ENCODE peak calls at places on chromosome 5, in seven cellular contexts. One of them, this sample, is unnamed.
A peak's percentile ranks its signal among the peaks of the same experiment; 100 is the strongest.

GRCh38 chr5:78779771-78780616 is 131.4 kb upstream of the LHFPL2 start:
- DNase-seq in fibroblast of pulmonary artery: peak; percentile 84
- DNase-seq in A549: no peak
- DNase-seq in amygdala: no peak
- DNase-seq in uterus: peak; percentile 20
- DNase-seq in heart left ventricle: peak; percentile 59
- DNase-seq in naive thymus-derived CD8-positive, alpha-beta T cell: no peak
- DNase-seq in this sample: no peak

GRCh38 chr5:82044015-82044414 is 72.2 kb downstream of the ATG10 start:
- DNase-seq in fibroblast of pulmonary artery: no peak
- DNase-seq in A549: no peak
- DNase-seq in amygdala: no peak
- DNase-seq in uterus: no peak
- DNase-seq in heart left ventricle: no peak
- DNase-seq in naive thymus-derived CD8-positive, alpha-beta T cell: no peak
- DNase-seq in this sample: no peak

GRCh38 chr5:174688441-174689354 is 35.7 kb upstream of the MSX2 start:
- DNase-seq in fibroblast of pulmonary artery: no peak
- DNase-seq in A549: no peak
- DNase-seq in amygdala: no peak
- DNase-seq in uterus: no peak
- DNase-seq in heart left ventricle: no peak
- DNase-seq in naive thymus-derived CD8-positive, alpha-beta T cell: no peak
- DNase-seq in this sample: no peak

GRCh38 chr5:116437351-116437705 is 137.3 kb downstream of the SEMA6A start:
- DNase-seq in fibroblast of pulmonary artery: no peak
- DNase-seq in A549: no peak
- DNase-seq in amygdala: no peak
- DNase-seq in uterus: no peak
- DNase-seq in heart left ventricle: no peak
- DNase-seq in naive thymus-derived CD8-positive, alpha-beta T cell: no peak
- DNase-seq in this sample: no peak

GRCh38 chr5:178626484-178627258 is at the start of gene CLK4:
- DNase-seq in fibroblast of pulmonary artery: peak; percentile 97
- DNase-seq in A549: peak; percentile 88
- DNase-seq in amygdala: peak; percentile 86
- DNase-seq in uterus: peak; percentile 94
- DNase-seq in heart left ventricle: peak; percentile 96
- DNase-seq in naive thymus-derived CD8-positive, alpha-beta T cell: peak; percentile 97
- DNase-seq in this sample: peak; percentile 92

GRCh38 chr5:81506900-81507588 is 113.1 kb upstream of the ACOT12 start:
- DNase-seq in fibroblast of pulmonary artery: peak; percentile 96
- DNase-seq in A549: peak; percentile 66
- DNase-seq in amygdala: peak; percentile 12
- DNase-seq in uterus: peak; percentile 72
- DNase-seq in heart left ventricle: peak; percentile 47
- DNase-seq in naive thymus-derived CD8-positive, alpha-beta T cell: peak; percentile 63
- DNase-seq in this sample: peak; percentile 81

GRCh38 chr5:126234563-126235195 is 188.5 kb upstream of the GRAMD2B start:
- DNase-seq in fibroblast of pulmonary artery: peak; percentile 24
- DNase-seq in A549: peak; percentile 11
- DNase-seq in amygdala: no peak
- DNase-seq in uterus: no peak
- DNase-seq in heart left ventricle: no peak
- DNase-seq in naive thymus-derived CD8-positive, alpha-beta T cell: no peak
- DNase-seq in this sample: peak; percentile 57

GRCh38 chr5:170366276-170366675 is 22.9 kb downstream of the KCNMB1 start:
- DNase-seq in fibroblast of pulmonary artery: no peak
- DNase-seq in A549: no peak
- DNase-seq in amygdala: no peak
- DNase-seq in uterus: no peak
- DNase-seq in heart left ventricle: no peak
- DNase-seq in naive thymus-derived CD8-positive, alpha-beta T cell: no peak
- DNase-seq in this sample: no peak

GRCh38 chr5:90547072-90547536 is 11.5 kb upstream of the ADGRV1 start:
- DNase-seq in fibroblast of pulmonary artery: no peak
- DNase-seq in A549: no peak
- DNase-seq in amygdala: no peak
- DNase-seq in uterus: no peak
- DNase-seq in heart left ventricle: no peak
- DNase-seq in naive thymus-derived CD8-positive, alpha-beta T cell: no peak
- DNase-seq in this sample: peak; percentile 5

GRCh38 chr5:179379321-179379890 is 34.1 kb upstream of the ADAMTS2 start:
- DNase-seq in fibroblast of pulmonary artery: no peak
- DNase-seq in A549: no peak
- DNase-seq in amygdala: no peak
- DNase-seq in uterus: no peak
- DNase-seq in heart left ventricle: no peak
- DNase-seq in naive thymus-derived CD8-positive, alpha-beta T cell: no peak
- DNase-seq in this sample: no peak

GRCh38 chr5:135834639-135835529 is at the start of gene SLC25A48:
- DNase-seq in fibroblast of pulmonary artery: no peak
- DNase-seq in A549: peak; percentile 87
- DNase-seq in amygdala: no peak
- DNase-seq in uterus: no peak
- DNase-seq in heart left ventricle: peak; percentile 67
- DNase-seq in naive thymus-derived CD8-positive, alpha-beta T cell: no peak
- DNase-seq in this sample: peak; percentile 88

GRCh38 chr5:82796643-82797416 is 280.4 kb downstream of the TMEM167A start:
- DNase-seq in fibroblast of pulmonary artery: no peak
- DNase-seq in A549: no peak
- DNase-seq in amygdala: no peak
- DNase-seq in uterus: no peak
- DNase-seq in heart left ventricle: no peak
- DNase-seq in naive thymus-derived CD8-positive, alpha-beta T cell: no peak
- DNase-seq in this sample: no peak

GRCh38 chr5:160539431-160539830 is 117.8 kb downstream of the PTTG1 start:
- DNase-seq in fibroblast of pulmonary artery: no peak
- DNase-seq in A549: no peak
- DNase-seq in amygdala: no peak
- DNase-seq in uterus: no peak
- DNase-seq in heart left ventricle: no peak
- DNase-seq in naive thymus-derived CD8-positive, alpha-beta T cell: no peak
- DNase-seq in this sample: no peak

GRCh38 chr5:7584749-7585148 is 188.8 kb downstream of the ADCY2 start:
- DNase-seq in fibroblast of pulmonary artery: no peak
- DNase-seq in A549: no peak
- DNase-seq in amygdala: no peak
- DNase-seq in uterus: no peak
- DNase-seq in heart left ventricle: no peak
- DNase-seq in naive thymus-derived CD8-positive, alpha-beta T cell: no peak
- DNase-seq in this sample: no peak

GRCh38 chr5:150068472-150068871 is 17.9 kb downstream of the CSF1R start:
- DNase-seq in fibroblast of pulmonary artery: peak; percentile 34
- DNase-seq in A549: no peak
- DNase-seq in amygdala: no peak
- DNase-seq in uterus: no peak
- DNase-seq in heart left ventricle: no peak
- DNase-seq in naive thymus-derived CD8-positive, alpha-beta T cell: no peak
- DNase-seq in this sample: no peak

GRCh38 chr5:169701910-169702451 is 64.9 kb downstream of the DOCK2 start:
- DNase-seq in fibroblast of pulmonary artery: peak; percentile 73
- DNase-seq in A549: no peak
- DNase-seq in amygdala: no peak
- DNase-seq in uterus: no peak
- DNase-seq in heart left ventricle: no peak
- DNase-seq in naive thymus-derived CD8-positive, alpha-beta T cell: no peak
- DNase-seq in this sample: peak; percentile 44

GRCh38 chr5:5953641-5954040 is 424.7 kb downstream of the MED10 start:
- DNase-seq in fibroblast of pulmonary artery: no peak
- DNase-seq in A549: no peak
- DNase-seq in amygdala: no peak
- DNase-seq in uterus: no peak
- DNase-seq in heart left ventricle: no peak
- DNase-seq in naive thymus-derived CD8-positive, alpha-beta T cell: no peak
- DNase-seq in this sample: peak; percentile 26

GRCh38 chr5:45093377-45093776 is 284.6 kb downstream of the MRPS30 start:
- DNase-seq in fibroblast of pulmonary artery: no peak
- DNase-seq in A549: no peak
- DNase-seq in amygdala: no peak
- DNase-seq in uterus: no peak
- DNase-seq in heart left ventricle: no peak
- DNase-seq in naive thymus-derived CD8-positive, alpha-beta T cell: no peak
- DNase-seq in this sample: no peak

GRCh38 chr5:119267958-119268386 is 87.8 kb upstream of the TNFAIP8 start:
- DNase-seq in fibroblast of pulmonary artery: peak; percentile 95
- DNase-seq in A549: peak; percentile 46
- DNase-seq in amygdala: peak; percentile 77
- DNase-seq in uterus: peak; percentile 94
- DNase-seq in heart left ventricle: peak; percentile 95
- DNase-seq in naive thymus-derived CD8-positive, alpha-beta T cell: peak; percentile 85
- DNase-seq in this sample: peak; percentile 96

GRCh38 chr5:36444582-36444999 is 142.9 kb upstream of the RANBP3L start:
- DNase-seq in fibroblast of pulmonary artery: peak; percentile 25
- DNase-seq in A549: no peak
- DNase-seq in amygdala: peak; percentile 55
- DNase-seq in uterus: no peak
- DNase-seq in heart left ventricle: no peak
- DNase-seq in naive thymus-derived CD8-positive, alpha-beta T cell: no peak
- DNase-seq in this sample: no peak

GRCh38 chr5:166625210-166625865 is 1666.1 kb upstream of the WWC1 start:
- DNase-seq in fibroblast of pulmonary artery: peak; percentile 73
- DNase-seq in A549: no peak
- DNase-seq in amygdala: no peak
- DNase-seq in uterus: no peak
- DNase-seq in heart left ventricle: no peak
- DNase-seq in naive thymus-derived CD8-positive, alpha-beta T cell: no peak
- DNase-seq in this sample: no peak

GRCh38 chr5:24110019-24110615 is 534.7 kb downstream of the CDH10 start:
- DNase-seq in fibroblast of pulmonary artery: peak; percentile 31
- DNase-seq in A549: peak; percentile 8
- DNase-seq in amygdala: no peak
- DNase-seq in uterus: no peak
- DNase-seq in heart left ventricle: no peak
- DNase-seq in naive thymus-derived CD8-positive, alpha-beta T cell: no peak
- DNase-seq in this sample: peak; percentile 55

GRCh38 chr5:1889321-1890065 is 6.8 kb upstream of the IRX4 start:
- DNase-seq in fibroblast of pulmonary artery: no peak
- DNase-seq in A549: no peak
- DNase-seq in amygdala: no peak
- DNase-seq in uterus: no peak
- DNase-seq in heart left ventricle: peak; percentile 16
- DNase-seq in naive thymus-derived CD8-positive, alpha-beta T cell: no peak
- DNase-seq in this sample: no peak

GRCh38 chr5:42813533-42813932 is 1.8 kb upstream of the SELENOP start:
- DNase-seq in fibroblast of pulmonary artery: no peak
- DNase-seq in A549: no peak
- DNase-seq in amygdala: no peak
- DNase-seq in uterus: no peak
- DNase-seq in heart left ventricle: no peak
- DNase-seq in naive thymus-derived CD8-positive, alpha-beta T cell: no peak
- DNase-seq in this sample: no peak

GRCh38 chr5:34545164-34545563 is 111.0 kb upstream of the RAI14 start:
- DNase-seq in fibroblast of pulmonary artery: no peak
- DNase-seq in A549: no peak
- DNase-seq in amygdala: no peak
- DNase-seq in uterus: no peak
- DNase-seq in heart left ventricle: no peak
- DNase-seq in naive thymus-derived CD8-positive, alpha-beta T cell: no peak
- DNase-seq in this sample: no peak

GRCh38 chr5:133485468-133485867 is 126.9 kb downstream of the FSTL4 start:
- DNase-seq in fibroblast of pulmonary artery: no peak
- DNase-seq in A549: no peak
- DNase-seq in amygdala: no peak
- DNase-seq in uterus: no peak
- DNase-seq in heart left ventricle: no peak
- DNase-seq in naive thymus-derived CD8-positive, alpha-beta T cell: no peak
- DNase-seq in this sample: no peak

This sample was measured in SW480.